ENCODE peak calls at places on chromosomes 2 and 18, in ten cellular contexts. One of them, this sample, is unnamed.
A peak's percentile ranks its signal among the peaks of the same experiment; 100 is the strongest.

GRCh38 chr2:161423351-161424178 is 7.5 kb downstream of the TBR1 start:
- DNase-seq in iPS DF 19.7: no peak
- DNase-seq in bronchial epithelial cell: no peak
- DNase-seq in KG1: no peak
- DNase-seq in activated CD4-positive, alpha-beta T cell treated with anti-CD3 and anti-CD28 coated beads for 1 hour: no peak
- DNase-seq in sciatic nerve: no peak
- DNase-seq in AG08395: no peak
- DNase-seq in NCI-H1417: no peak
- DNase-seq in EL: no peak
- DNase-seq in GOT3: no peak
- DNase-seq in this sample: no peak

GRCh38 chr2:9941196-9941995 is 10.1 kb upstream of the GRHL1 start:
- DNase-seq in iPS DF 19.7: no peak
- DNase-seq in bronchial epithelial cell: peak; percentile 79
- DNase-seq in KG1: no peak
- DNase-seq in activated CD4-positive, alpha-beta T cell treated with anti-CD3 and anti-CD28 coated beads for 1 hour: no peak
- DNase-seq in sciatic nerve: no peak
- DNase-seq in AG08395: peak; percentile 75
- DNase-seq in NCI-H1417: no peak
- DNase-seq in EL: peak; percentile 78
- DNase-seq in GOT3: no peak
- DNase-seq in this sample: no peak

GRCh38 chr2:85238607-85239006 is 89.2 kb downstream of the TGOLN2 start:
- DNase-seq in iPS DF 19.7: no peak
- DNase-seq in bronchial epithelial cell: no peak
- DNase-seq in KG1: no peak
- DNase-seq in activated CD4-positive, alpha-beta T cell treated with anti-CD3 and anti-CD28 coated beads for 1 hour: no peak
- DNase-seq in sciatic nerve: no peak
- DNase-seq in AG08395: no peak
- DNase-seq in NCI-H1417: no peak
- DNase-seq in EL: no peak
- DNase-seq in GOT3: no peak
- DNase-seq in this sample: no peak

GRCh38 chr2:199160677-199161465 is 296.9 kb downstream of the SATB2 start:
- DNase-seq in iPS DF 19.7: no peak
- DNase-seq in bronchial epithelial cell: peak; percentile 57
- DNase-seq in KG1: no peak
- DNase-seq in activated CD4-positive, alpha-beta T cell treated with anti-CD3 and anti-CD28 coated beads for 1 hour: no peak
- DNase-seq in sciatic nerve: no peak
- DNase-seq in AG08395: peak; percentile 78
- DNase-seq in NCI-H1417: no peak
- DNase-seq in EL: peak; percentile 89
- DNase-seq in GOT3: no peak
- DNase-seq in this sample: peak; percentile 5

GRCh38 chr2:102439065-102439695 is 16.2 kb downstream of the IL18RAP start:
- DNase-seq in iPS DF 19.7: no peak
- DNase-seq in bronchial epithelial cell: peak; percentile 80
- DNase-seq in KG1: no peak
- DNase-seq in activated CD4-positive, alpha-beta T cell treated with anti-CD3 and anti-CD28 coated beads for 1 hour: no peak
- DNase-seq in sciatic nerve: no peak
- DNase-seq in AG08395: peak; percentile 45
- DNase-seq in NCI-H1417: no peak
- DNase-seq in EL: peak; percentile 32
- DNase-seq in GOT3: no peak
- DNase-seq in this sample: no peak

GRCh38 chr2:38308821-38309220 is 68.3 kb downstream of the ATL2 start:
- DNase-seq in iPS DF 19.7: no peak
- DNase-seq in bronchial epithelial cell: no peak
- DNase-seq in KG1: no peak
- DNase-seq in activated CD4-positive, alpha-beta T cell treated with anti-CD3 and anti-CD28 coated beads for 1 hour: no peak
- DNase-seq in sciatic nerve: no peak
- DNase-seq in AG08395: no peak
- DNase-seq in NCI-H1417: no peak
- DNase-seq in EL: no peak
- DNase-seq in GOT3: no peak
- DNase-seq in this sample: no peak

GRCh38 chr18:57786038-57786437 is 17.1 kb downstream of the ATP8B1 start:
- DNase-seq in iPS DF 19.7: no peak
- DNase-seq in bronchial epithelial cell: no peak
- DNase-seq in KG1: no peak
- DNase-seq in activated CD4-positive, alpha-beta T cell treated with anti-CD3 and anti-CD28 coated beads for 1 hour: no peak
- DNase-seq in sciatic nerve: no peak
- DNase-seq in AG08395: no peak
- DNase-seq in NCI-H1417: peak; percentile 97
- DNase-seq in EL: no peak
- DNase-seq in GOT3: no peak
- DNase-seq in this sample: no peak

GRCh38 chr18:70683263-70683662 is 394.4 kb downstream of the SOCS6 start:
- DNase-seq in iPS DF 19.7: no peak
- DNase-seq in bronchial epithelial cell: no peak
- DNase-seq in KG1: no peak
- DNase-seq in activated CD4-positive, alpha-beta T cell treated with anti-CD3 and anti-CD28 coated beads for 1 hour: no peak
- DNase-seq in sciatic nerve: no peak
- DNase-seq in AG08395: no peak
- DNase-seq in NCI-H1417: no peak
- DNase-seq in EL: no peak
- DNase-seq in GOT3: no peak
- DNase-seq in this sample: no peak

GRCh38 chr2:105391058-105391627 is 7.7 kb downstream of the FHL2 start:
- DNase-seq in iPS DF 19.7: no peak
- DNase-seq in bronchial epithelial cell: peak; percentile 69
- DNase-seq in KG1: no peak
- DNase-seq in activated CD4-positive, alpha-beta T cell treated with anti-CD3 and anti-CD28 coated beads for 1 hour: no peak
- DNase-seq in sciatic nerve: no peak
- DNase-seq in AG08395: no peak
- DNase-seq in NCI-H1417: no peak
- DNase-seq in EL: peak; percentile 83
- DNase-seq in GOT3: no peak
- DNase-seq in this sample: no peak

GRCh38 chr2:198476007-198476406 is 671.6 kb downstream of the PLCL1 start:
- DNase-seq in iPS DF 19.7: no peak
- DNase-seq in bronchial epithelial cell: no peak
- DNase-seq in KG1: no peak
- DNase-seq in activated CD4-positive, alpha-beta T cell treated with anti-CD3 and anti-CD28 coated beads for 1 hour: no peak
- DNase-seq in sciatic nerve: no peak
- DNase-seq in AG08395: no peak
- DNase-seq in NCI-H1417: peak; percentile 18
- DNase-seq in EL: no peak
- DNase-seq in GOT3: no peak
- DNase-seq in this sample: no peak

GRCh38 chr2:224428787-224429440 is 27.0 kb upstream of the FAM124B start:
- DNase-seq in iPS DF 19.7: no peak
- DNase-seq in bronchial epithelial cell: no peak
- DNase-seq in KG1: no peak
- DNase-seq in activated CD4-positive, alpha-beta T cell treated with anti-CD3 and anti-CD28 coated beads for 1 hour: no peak
- DNase-seq in sciatic nerve: no peak
- DNase-seq in AG08395: no peak
- DNase-seq in NCI-H1417: no peak
- DNase-seq in EL: no peak
- DNase-seq in GOT3: no peak
- DNase-seq in this sample: no peak

This sample was measured in T1000.